ENCODE peak calls at places on chromosome 10, in five cellular contexts. O is right lobe of liver, M is GM13977, P is Peyer's patch, Q is neural progenitor cell. W is an unnamed sample.

GRCh38 chr10:70863470-70864160 is 24.8 kb downstream of the PCBD1 start:
- DNase-seq in O (no peak), Q (no peak), M (no peak), P (no peak), W (no peak)

GRCh38 chr10:92042541-92042940 is 119.0 kb downstream of the BTAF1 start:
- DNase-seq in Q (peak; percentile 29), O (no peak), M (no peak), P (no peak), W (no peak)

GRCh38 chr10:59585046-59585700 is 124.5 kb downstream of the SLC16A9 start:
- DNase-seq in Q (no peak), M (no peak), P (no peak), O (no peak), W (peak; percentile 17)

GRCh38 chr10:122206471-122207065 is 64.5 kb upstream of the BTBD16 start:
- DNase-seq in O (no peak), P (no peak), M (no peak), Q (no peak), W (no peak)

GRCh38 chr10:73649876-73650536 is 5.8 kb downstream of the SYNPO2L start:
- DNase-seq in Q (no peak), P (no peak), M (no peak), O (no peak), W (no peak)

GRCh38 chr10:88077977-88078376 is 214.6 kb downstream of the PTEN start:
- DNase-seq in Q (no peak), O (no peak), P (no peak), M (no peak), W (no peak)

GRCh38 chr10:71761105-71761511 is 12.2 kb downstream of the VSIR start:
- DNase-seq in O (no peak), P (no peak), Q (no peak), M (no peak), W (no peak)

GRCh38 chr10:32337343-32337742 is 9.6 kb downstream of the EPC1 start:
- DNase-seq in M (no peak), P (no peak), O (no peak), Q (no peak), W (no peak)

GRCh38 chr10:80075781-80076180 is 2.7 kb upstream of the TMEM254 start:
- DNase-seq in O (no peak), M (no peak), P (no peak), Q (no peak), W (no peak)

DNA sequence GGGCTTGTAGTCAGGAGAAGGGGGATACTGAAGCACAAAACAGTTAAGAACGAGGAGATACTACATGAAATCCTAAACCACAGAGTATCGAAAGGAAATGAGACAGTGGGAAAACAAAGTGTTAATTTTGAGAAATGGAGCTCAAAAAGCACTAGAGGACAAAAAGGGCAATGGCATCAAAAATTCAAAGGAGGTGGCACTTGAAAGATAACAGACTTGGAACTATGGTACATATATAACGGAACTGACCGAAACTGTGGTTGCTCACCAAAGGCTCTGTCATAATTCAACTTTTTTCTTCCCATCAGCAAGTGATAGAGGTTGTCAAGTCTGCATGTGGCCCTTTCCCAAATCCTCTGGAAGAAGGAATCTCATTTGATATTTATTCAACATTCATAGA is 97.0 kb downstream of the CABCOCO1 start:
- DNase-seq in M (no peak), O (no peak), Q (no peak), P (no peak), W (no peak)
- TF ChIP-seq CTCF in M (no peak), O (no peak), Q (no peak), P (no peak), W (no peak)

DNA sequence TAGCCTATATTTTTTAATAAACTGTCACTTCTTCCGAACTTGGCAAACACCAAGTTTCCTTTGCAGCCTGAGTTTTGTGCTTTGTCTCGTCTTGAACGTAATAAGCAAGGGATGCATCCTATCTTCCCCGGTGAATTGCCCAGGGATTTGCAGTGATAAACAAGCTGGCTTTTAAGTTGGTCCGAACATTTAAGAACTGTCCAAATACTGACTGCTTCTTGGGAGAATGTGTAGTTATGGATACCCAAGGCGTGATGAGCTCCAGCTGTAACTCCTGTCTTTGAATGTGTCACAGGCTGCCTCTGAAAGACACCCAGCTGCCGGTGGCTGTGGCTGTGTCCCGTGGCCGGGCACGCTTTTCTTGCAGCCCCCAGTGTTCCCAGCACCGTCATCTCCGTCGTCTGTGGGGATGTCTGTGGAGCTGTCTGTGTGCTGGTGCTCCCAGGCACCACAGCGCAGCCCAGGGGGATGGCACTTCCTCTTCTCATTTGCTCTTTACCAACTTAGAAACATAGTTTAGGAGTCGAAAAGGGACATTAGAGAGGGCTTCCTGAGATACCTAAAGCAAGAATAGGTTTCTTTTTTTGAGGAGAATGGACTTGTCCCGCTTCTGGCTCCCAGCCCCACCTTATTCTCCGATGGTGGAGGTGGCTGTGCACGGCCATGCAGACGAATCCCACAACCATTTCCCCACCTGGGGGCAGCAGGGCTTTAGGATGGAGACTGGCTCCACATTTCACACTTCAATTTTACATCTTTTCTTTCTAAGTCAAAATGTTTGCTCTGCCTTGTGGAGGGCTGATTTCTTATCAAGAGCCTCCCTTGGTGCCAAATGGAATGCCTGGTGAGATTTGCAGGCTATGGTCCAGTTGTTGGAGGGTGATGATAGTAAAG is 118.2 kb downstream of the GLRX3 start:
- DNase-seq in M (no peak), P (no peak), O (no peak), Q (no peak), W (no peak)
- TF ChIP-seq CTCF in M (peak; percentile 24), P (no peak), O (no peak), Q (peak; percentile 19), W (no peak)

DNA sequence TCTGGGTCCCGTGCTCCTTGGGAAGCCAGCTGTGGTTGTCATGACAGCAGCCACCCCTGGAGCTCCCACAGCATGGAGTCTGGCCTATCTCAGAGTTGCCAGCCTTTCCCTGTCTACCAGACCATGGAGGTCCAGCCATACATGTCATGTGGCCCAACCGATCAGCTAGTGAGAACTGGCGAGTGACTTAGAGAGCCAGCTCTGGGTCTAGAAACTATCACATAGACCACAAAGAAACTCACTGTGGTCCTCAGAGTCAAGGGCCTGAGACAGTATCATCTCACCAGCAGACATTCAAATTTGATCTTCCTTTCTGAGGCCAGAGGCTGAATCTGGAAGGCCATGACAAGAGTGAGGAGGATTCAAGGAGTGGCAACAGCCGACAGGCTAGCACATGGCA is 223.3 kb upstream of the GPR26 start:
- DNase-seq in P (no peak), M (peak; percentile 77), Q (no peak), O (no peak), W (no peak)
- TF ChIP-seq CTCF in P (no peak), M (no peak), Q (no peak), O (no peak), W (no peak)

DNA sequence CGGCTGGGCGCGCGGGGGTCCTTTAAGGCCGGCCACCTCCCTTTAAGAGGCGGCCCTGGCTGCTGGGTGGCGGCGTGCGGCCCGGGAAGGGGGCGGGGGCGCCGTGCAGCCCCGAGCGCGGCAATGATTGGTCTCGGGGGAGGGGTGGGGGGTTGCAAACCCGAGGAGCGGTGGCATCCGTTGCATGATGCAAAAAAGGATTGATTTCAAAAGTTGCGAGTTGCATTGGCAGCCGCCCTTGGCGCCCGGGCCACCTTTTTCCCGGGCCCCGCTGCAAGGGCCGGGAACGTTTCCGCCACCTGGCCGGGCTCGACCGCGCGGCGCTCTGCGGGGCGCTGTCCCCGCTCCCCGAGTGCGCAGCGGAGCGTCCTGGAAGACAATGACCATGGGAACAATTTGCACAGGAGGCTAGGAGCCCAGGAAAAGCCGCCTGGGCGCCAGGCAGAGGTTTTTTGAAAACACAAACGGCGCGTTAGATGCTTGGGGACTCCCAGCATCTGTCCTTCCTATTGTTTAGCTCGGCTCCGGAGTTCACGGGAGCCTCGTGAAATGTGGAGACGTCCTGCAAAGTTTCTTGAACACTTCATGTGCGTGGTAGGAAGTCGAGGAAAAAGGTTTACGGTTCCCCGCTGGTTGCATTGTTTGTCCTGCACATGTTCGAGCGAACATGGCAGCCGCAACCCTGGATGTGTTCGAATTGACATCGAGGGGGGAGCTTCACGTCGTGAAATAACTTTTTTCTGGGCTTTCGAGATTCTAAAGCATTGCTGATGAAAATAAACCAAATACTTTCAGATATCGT is at the start of gene SEPHS1:
- DNase-seq in Q (peak; percentile 81), P (peak; percentile 75), O (peak; percentile 82), M (peak; percentile 94), W (peak; percentile 88)
- TF ChIP-seq CTCF in Q (no peak), P (no peak), O (peak; percentile 18), M (peak; percentile 23), W (no peak)